ENCODE peak calls at places on chromosomes 6 and 20, in four cellular contexts. K is thoracic aorta; J is prostate gland; T is CD4-positive, CD25-positive, alpha-beta regulatory T cell. L is an unnamed sample. For H3K9me3, the result is how much of the 10 kb centered on the place peaks cover.

GRCh38 chr20:40506567-40506966 is 182.5 kb downstream of the MAFB start:
- DNase-seq in K (peak), J (peak), T (no peak), L (no peak)

GRCh38 chr6:79601020-79601609 is 30.0 kb upstream of the SH3BGRL2 start:
- DNase-seq in K (no peak), J (peak), T (no peak), L (no peak)

GRCh38 chr6:138492871-138493270 is 6.4 kb downstream of the NHSL1 start:
- DNase-seq in K (no peak), J (no peak), T (no peak), L (no peak)

GRCh38 chr6:6560909-6561308 is 27.6 kb upstream of the LY86 start:
- DNase-seq in K (no peak), J (no peak), T (no peak), L (no peak)

GRCh38 chr6:151229401-151230276 is 10.1 kb upstream of the AKAP12 start:
- DNase-seq in K (no peak), J (no peak), T (no peak), L (no peak)

GRCh38 chr20:19774086-19774933 is 16.3 kb downstream of the RIN2 start:
- DNase-seq in K (no peak), J (no peak), T (no peak), L (no peak)

GRCh38 chr6:52232990-52233389 is 11.3 kb downstream of the IL17F start:
- DNase-seq in K (no peak), J (no peak), T (no peak), L (no peak)

GRCh38 chr20:43942661-43943285 is 28.1 kb downstream of the TOX2 start:
- DNase-seq in K (no peak), J (no peak), T (no peak), L (no peak)

GRCh38 chr20:50221501-50222323 is 31.1 kb downstream of the CEBPB start:
- DNase-seq in K (no peak), J (no peak), T (no peak), L (no peak)

GRCh38 chr6:55918639-55919038 is 43.2 kb upstream of the BMP5 start:
- DNase-seq in K (no peak), J (no peak), T (no peak), L (no peak)

GRCh38 chr6:3695065-3695830 is 56.3 kb downstream of the PXDC1 start:
- DNase-seq in K (no peak), J (no peak), T (no peak), L (no peak)

GRCh38 chr20:50578061-50578777 is 68.0 kb downstream of the PTPN1 start:
- DNase-seq in K (no peak), J (no peak), T (no peak), L (no peak)

GRCh38 chr20:35385733-35386132 is 26.0 kb downstream of the UQCC1 start:
- DNase-seq in K (no peak), J (no peak), T (no peak), L (no peak)

GRCh38 chr6:42045538-42046460 is 4.5 kb upstream of the TAF8 start:
- DNase-seq in K (peak), J (peak), T (peak), L (peak)

GRCh38 chr6:109370792-109371191 is 11.5 kb downstream of the CD164 start:
- DNase-seq in K (no peak), J (no peak), T (no peak), L (no peak)

GRCh38 chr6:10194816-10195639 is 219.8 kb downstream of the TFAP2A start:
- DNase-seq in K (no peak), J (no peak), T (no peak), L (no peak)

GRCh38 chr6:84762220-84762940 is 2.0 kb downstream of the TBX18 start:
- DNase-seq in K (no peak), J (no peak), T (no peak), L (no peak)

GRCh38 chr20:3777726-3778629 is 3.3 kb downstream of the SPEF1 start:
- DNase-seq in K (no peak), J (no peak), T (peak), L (peak)

GRCh38 chr20:62759981-62760431 is 36.3 kb upstream of the MRGBP start:
- DNase-seq in K (no peak), J (no peak), T (no peak), L (no peak)

GRCh38 chr6:118770835-118771234 is 119.4 kb upstream of the CEP85L start:
- DNase-seq in K (no peak), J (no peak), T (no peak), L (no peak)

GRCh38 chr20:25299801-25300200 is 51.9 kb downstream of the PYGB start:
- DNase-seq in K (no peak), J (no peak), T (no peak), L (no peak)

GRCh38 chr6:107811591-107812218 is 12.4 kb downstream of the SCML4 start:
- DNase-seq in K (no peak), J (no peak), T (no peak), L (no peak)

GRCh38 chr6:162907876-162908481 is 180.2 kb downstream of the PACRG start:
- DNase-seq in K (no peak), J (no peak), T (no peak), L (no peak)

GRCh38 chr6:102520981-102521380 is 1127.5 kb downstream of the GRIK2 start:
- DNase-seq in K (no peak), J (no peak), T (no peak), L (no peak)

GRCh38 chr6:11459002-11459658 is 78.4 kb upstream of the TMEM170B start:
- DNase-seq in K (no peak), J (no peak), T (no peak), L (no peak)

GRCh38 chr6:167079853-167080297 is 43.0 kb upstream of the CCR6 start:
- DNase-seq in K (no peak), J (no peak), T (peak), L (peak)

GRCh38 chr6:157527471-157527907 is 146.5 kb downstream of the ZDHHC14 start:
- DNase-seq in K (no peak), J (no peak), T (no peak), L (no peak)

GRCh38 chr6:91288741-91289140 is 701.9 kb upstream of the MAP3K7 start:
- DNase-seq in K (no peak), J (no peak), T (no peak), L (no peak)

GRCh38 chr6:28589234-28589951 is 63.7 kb downstream of the GPX5 start:
- DNase-seq in K (no peak), J (no peak), T (no peak), L (no peak)

GRCh38 chr20:33649201-33649631 is 12.9 kb upstream of the C20orf144 start:
- DNase-seq in K (no peak), J (no peak), T (no peak), L (no peak)

GRCh38 chr20:16563066-16563806 is 10.0 kb downstream of the KIF16B start:
- DNase-seq in K (no peak), J (no peak), T (no peak), L (no peak)

GRCh38 chr6:90637321-90637720 is 50.4 kb upstream of the MAP3K7 start:
- DNase-seq in K (no peak), J (no peak), T (no peak), L (no peak)

GRCh38 chr6:16760536-16761468 is at the start of gene ATXN1:
- DNase-seq in K (no peak), J (peak), T (peak), L (peak)

GRCh38 chr20:51532577-51533191 is 9.8 kb downstream of the NFATC2 start:
- DNase-seq in K (peak), J (no peak), T (no peak), L (no peak)

GRCh38 chr6:100463685-100464161 is 998 bp downstream of the SIM1 start:
- DNase-seq in K (no peak), J (no peak), T (no peak), L (no peak)

GRCh38 chr6:100461920-100462295 is 2.8 kb downstream of the SIM1 start:
- DNase-seq in K (no peak), J (no peak), T (no peak), L (no peak)

GRCh38 chr6:100464162-100464851 is 414 bp downstream of the SIM1 start:
- DNase-seq in K (no peak), J (no peak), T (no peak), L (no peak)

GRCh38 chr6:100462396-100462795 is 2.3 kb downstream of the SIM1 start:
- DNase-seq in K (no peak), J (no peak), T (no peak), L (no peak)

DNA sequence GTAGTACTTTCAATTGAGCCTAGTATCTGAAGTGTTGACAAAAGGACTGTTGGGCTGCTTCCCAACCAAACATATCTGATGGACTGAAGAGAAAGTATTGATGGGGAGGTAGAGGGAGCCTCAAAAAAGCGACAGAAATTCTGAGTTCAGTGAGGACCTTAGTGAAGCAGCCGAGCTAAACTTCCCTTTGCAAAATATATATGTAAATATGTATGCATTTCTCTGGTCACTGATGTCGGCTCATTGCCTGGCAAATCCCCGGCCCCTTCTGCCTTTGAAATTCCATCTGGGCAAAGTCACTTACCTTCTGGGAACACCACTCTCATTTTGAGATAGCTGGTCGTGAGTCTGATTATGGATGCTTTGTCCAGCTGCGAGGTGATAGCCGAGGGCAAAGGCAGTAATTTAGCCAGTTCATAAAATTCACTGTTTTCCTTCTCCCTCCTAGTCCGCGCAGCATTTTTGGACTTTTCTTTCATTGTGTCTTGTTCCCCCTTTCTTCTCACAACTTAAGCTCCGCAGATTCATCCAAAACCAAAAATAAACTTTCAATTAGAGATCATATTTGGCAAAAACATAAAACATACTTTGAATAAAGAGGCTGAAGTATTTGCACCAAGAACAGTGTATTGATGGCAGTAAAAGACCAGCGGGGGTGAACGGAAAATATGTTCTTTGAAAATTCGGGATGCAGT is 1.6 kb downstream of the SIM1 start:
- DNase-seq in K (no peak), J (no peak), T (no peak), L (no peak)
- H3K9me3 ChIP-seq in K (under half), J (under half), T (under half), L (under half)

DNA sequence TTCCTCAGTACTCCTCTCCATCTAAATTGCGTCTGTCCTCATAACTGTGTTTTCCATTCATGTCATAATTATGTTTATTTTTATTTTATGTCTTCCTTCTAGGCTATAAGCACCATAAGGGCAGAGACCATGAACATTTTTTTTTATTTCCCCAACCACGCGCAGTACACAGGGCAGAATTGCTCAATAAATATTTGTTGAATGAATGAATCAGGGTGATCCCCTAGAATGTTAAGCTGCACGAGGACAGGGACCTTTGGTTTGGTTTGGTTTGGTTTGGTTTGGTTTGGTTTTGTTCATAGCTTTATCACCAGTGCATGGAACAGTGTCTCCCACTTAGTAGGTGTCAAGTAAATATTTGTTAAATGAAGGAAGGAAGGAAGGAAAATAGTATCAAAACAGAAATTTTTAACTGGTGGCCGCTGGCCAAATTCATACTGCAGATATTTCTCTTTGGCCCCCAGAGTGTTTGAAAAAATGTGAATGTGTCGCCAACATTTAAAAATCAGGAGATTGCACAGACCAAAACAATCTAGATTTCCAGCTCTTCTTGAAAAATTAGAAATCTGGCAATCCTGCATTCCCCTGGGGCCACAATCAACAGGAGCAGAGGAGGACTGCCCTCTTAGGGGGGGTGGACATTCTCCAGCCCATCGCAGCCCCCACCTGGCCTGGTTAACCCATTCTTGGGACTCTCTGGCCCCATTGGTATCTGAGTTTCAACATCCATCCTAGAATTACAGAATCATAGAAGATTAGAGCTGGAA is 205.3 kb downstream of the EYA2 start:
- DNase-seq in K (no peak), J (no peak), T (no peak), L (no peak)
- H3K9me3 ChIP-seq in K (under half), J (under half), T (under half), L (under half)

GRCh38 chr20:29086938-29087337 is 2170.5 kb upstream of the DEFB115 start:
- DNase-seq in K (no peak), J (no peak), T (no peak), L (no peak)
- H3K9me3 ChIP-seq in K (under half), J (under half), T (under half), L (under half)

GRCh38 chr6:136890194-136890558 is 31.9 kb upstream of the SLC35D3 start:
- DNase-seq in K (no peak), J (no peak), T (no peak), L (no peak)
- H3K9me3 ChIP-seq in K (under half), J (under half), T (under half), L (under half)

DNA sequence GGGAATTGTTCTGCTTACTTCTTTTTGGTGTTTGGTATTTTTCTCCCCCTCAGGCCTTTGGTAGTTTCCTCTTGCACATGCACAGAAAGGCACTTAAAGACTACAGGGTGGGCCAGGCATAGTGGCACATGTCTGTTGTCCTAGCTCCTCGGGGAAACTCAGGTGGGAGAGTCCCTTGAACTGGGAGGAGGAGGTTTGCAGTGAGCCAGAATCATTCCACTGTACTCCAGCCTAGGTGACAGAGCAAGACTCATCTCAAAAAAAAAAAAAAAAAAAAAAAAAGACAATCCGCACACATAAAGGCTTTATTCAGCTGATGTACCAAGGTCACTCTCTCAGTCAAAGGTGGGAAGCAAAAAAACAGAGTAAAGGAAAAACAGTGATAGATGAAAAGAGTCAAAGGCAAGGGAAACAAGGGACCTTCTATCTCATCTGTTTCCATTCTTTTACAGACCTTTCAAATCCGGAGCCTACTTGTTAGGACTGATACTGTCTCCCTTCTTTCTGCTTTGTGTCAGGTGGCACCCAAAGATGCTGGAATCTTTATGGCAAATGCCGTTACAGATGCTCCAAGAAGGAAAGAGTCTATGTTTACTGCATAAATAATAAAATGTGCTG is 9.2 kb downstream of the DEFB123 start:
- DNase-seq in K (no peak), J (no peak), T (no peak), L (no peak)
- H3K9me3 ChIP-seq in K (under half), J (under half), T (under half), L (under half)

L was measured in T-helper 17 cell.